ENCODE peak calls at places on chromosomes 16 and 17, in six cellular contexts. E is tibial nerve, R is neural progenitor cell, H is H1, N is ovary, O is uterus. F is an unnamed sample. For H3K4me1, the result is how much of the 10 kb centered on the place peaks cover.

GRCh38 chr17:49016775-49017463 is 19.7 kb downstream of the IGF2BP1 start:
- DNase-seq in O (peak), R (no peak), E (no peak), H (peak), N (no peak), F (peak)

GRCh38 chr17:68570531-68570930 is 30.6 kb downstream of the FAM20A start:
- DNase-seq in O (no peak), N (no peak), H (no peak), E (no peak), R (no peak), F (no peak)

GRCh38 chr17:75475851-75476250 is 19.4 kb downstream of the TMEM94 start:
- DNase-seq in O (no peak), E (no peak), R (no peak), H (no peak), N (peak), F (no peak)

GRCh38 chr16:67939507-67940435 is 3.1 kb upstream of the PSMB10 start:
- DNase-seq in R (no peak), N (peak), E (peak), H (no peak), O (no peak), F (no peak)

GRCh38 chr17:35241520-35241919 is 1.4 kb upstream of the SLFN5 start:
- DNase-seq in H (no peak), R (no peak), E (no peak), O (no peak), N (no peak), F (no peak)

GRCh38 chr16:84574191-84574590 is 43.7 kb downstream of the COTL1 start:
- DNase-seq in H (no peak), O (no peak), R (no peak), E (no peak), N (no peak), F (no peak)

GRCh38 chr16:75152635-75153034 is 4.3 kb downstream of the ZFP1 start:
- DNase-seq in O (no peak), R (no peak), N (no peak), E (no peak), H (no peak), F (no peak)

GRCh38 chr16:85945424-85945751 is 46.4 kb downstream of the IRF8 start:
- DNase-seq in N (no peak), R (no peak), O (no peak), H (no peak), E (no peak), F (no peak)

GRCh38 chr16:5336898-5337297 is 239.3 kb upstream of the EEF2KMT start:
- DNase-seq in O (no peak), N (no peak), E (no peak), R (peak), H (no peak), F (no peak)

GRCh38 chr16:54706406-54706805 is 224.3 kb upstream of the IRX5 start:
- DNase-seq in R (no peak), H (no peak), O (no peak), E (no peak), N (no peak), F (no peak)
- TF ChIP-seq CTCF in R (no peak), H (no peak), O (no peak), E (no peak), N (no peak), F (no peak)

DNA sequence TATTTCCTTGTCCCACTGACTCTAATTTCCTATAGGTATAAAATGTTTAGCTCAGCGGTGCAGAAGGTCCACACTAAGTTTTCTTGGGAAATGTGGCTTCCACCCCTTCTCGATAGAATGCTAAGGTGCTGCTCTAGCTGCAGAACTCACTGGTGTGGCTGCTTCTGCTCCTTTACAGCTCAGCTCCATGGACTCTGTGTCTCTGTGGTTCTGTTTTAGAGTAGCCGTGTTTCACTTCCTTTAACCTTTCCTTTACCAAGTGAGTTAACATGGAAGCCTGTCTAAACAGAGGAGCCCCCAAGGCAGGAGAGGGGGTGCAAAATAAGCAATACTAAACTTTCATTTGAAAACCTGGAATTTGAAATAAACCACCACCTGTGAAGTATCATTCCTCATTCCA is 65.3 kb downstream of the SPECC1 start:
- DNase-seq in E (no peak), H (no peak), R (no peak), O (no peak), N (no peak), F (no peak)
- H3K4me3 ChIP-seq in E (peak), H (no peak), R (no peak), O (no peak), N (no peak), F (no peak)

GRCh38 chr16:57534881-57535658 is 1.3 kb downstream of the CCDC102A start:
- DNase-seq in H (peak), N (peak), O (peak), R (no peak), E (no peak), F (no peak)
- H3K4me1 ChIP-seq in H (under half), N (under half), O (under half), R (under half), E (half or more), F (under half)

GRCh38 chr16:11871193-11871592 is 19.9 kb upstream of the RSL1D1 start:
- DNase-seq in N (no peak), E (peak), R (peak), O (no peak), H (no peak), F (peak)
- TF ChIP-seq CTCF in N (no peak), E (no peak), R (peak), O (no peak), H (peak), F (peak)

GRCh38 chr16:2519711-2520080 is 475 bp upstream of the AMDHD2 start:
- DNase-seq in H (no peak), N (peak), R (no peak), E (no peak), O (no peak), F (no peak)
- H3K4me3 ChIP-seq in H (no peak), N (peak), R (peak), E (peak), O (peak), F (peak)

GRCh38 chr17:38354466-38354865 is 2.8 kb downstream of the SOCS7 start:
- DNase-seq in R (no peak), N (no peak), E (no peak), O (no peak), H (no peak), F (no peak)

GRCh38 chr17:38351412-38352222 is at the start of gene SOCS7:
- DNase-seq in O (peak), N (peak), H (peak), E (peak), R (peak), F (peak)

GRCh38 chr17:38352245-38353083 is 820 bp downstream of the SOCS7 start:
- DNase-seq in H (peak), R (peak), N (peak), O (peak), E (no peak), F (peak)

GRCh38 chr17:38353668-38354067 is 2.0 kb downstream of the SOCS7 start:
- DNase-seq in O (no peak), N (no peak), H (no peak), R (no peak), E (no peak), F (no peak)

GRCh38 chr17:38353084-38353604 is 1.5 kb downstream of the SOCS7 start:
- DNase-seq in O (no peak), E (no peak), H (no peak), R (no peak), N (no peak), F (no peak)
- H3K4me1 ChIP-seq in O (under half), E (half or more), H (under half), R (under half), N (under half), F (under half)

GRCh38 chr17:42005128-42005527 is 12.1 kb downstream of the DNAJC7 start:
- DNase-seq in R (no peak), O (no peak), N (no peak), H (no peak), E (no peak), F (no peak)

GRCh38 chr17:42010898-42011516 is 6.2 kb downstream of the DNAJC7 start:
- DNase-seq in E (no peak), H (no peak), O (no peak), R (peak), N (no peak), F (peak)

GRCh38 chr17:42009170-42009569 is 8.1 kb downstream of the DNAJC7 start:
- DNase-seq in H (no peak), N (no peak), R (peak), E (no peak), O (no peak), F (no peak)
- TF ChIP-seq CTCF in H (peak), N (no peak), R (peak), E (peak), O (no peak), F (no peak)

GRCh38 chr16:50501251-50501650 is 46.9 kb upstream of the NKD1 start:
- DNase-seq in E (no peak), N (no peak), O (no peak), H (no peak), R (no peak), F (no peak)

GRCh38 chr16:50498756-50499155 is 49.4 kb upstream of the NKD1 start:
- DNase-seq in H (no peak), R (no peak), O (no peak), E (no peak), N (no peak), F (no peak)

GRCh38 chr16:50500171-50500874 is 47.9 kb upstream of the NKD1 start:
- DNase-seq in R (no peak), E (no peak), H (no peak), N (no peak), O (no peak), F (no peak)

GRCh38 chr16:50497592-50497991 is 50.6 kb upstream of the NKD1 start:
- DNase-seq in H (no peak), R (no peak), N (no peak), O (no peak), E (no peak), F (no peak)

GRCh38 chr16:50499254-50499653 is 48.9 kb upstream of the NKD1 start:
- DNase-seq in N (no peak), O (no peak), R (no peak), E (no peak), H (no peak), F (no peak)
- H3K4me3 ChIP-seq in N (no peak), O (no peak), R (no peak), E (no peak), H (no peak), F (no peak)

GRCh38 chr17:27751166-27751565 is 49.2 kb downstream of the NOS2 start:
- DNase-seq in R (no peak), E (no peak), N (no peak), O (no peak), H (peak), F (no peak)

GRCh38 chr17:27755706-27756466 is 44.4 kb downstream of the NOS2 start:
- DNase-seq in O (no peak), R (no peak), E (no peak), H (no peak), N (no peak), F (no peak)

GRCh38 chr17:27748360-27748825 is 51.9 kb downstream of the NOS2 start:
- DNase-seq in R (no peak), N (no peak), H (no peak), E (no peak), O (no peak), F (no peak)

GRCh38 chr17:27754549-27754948 is 45.8 kb downstream of the NOS2 start:
- DNase-seq in N (no peak), H (no peak), O (no peak), E (no peak), R (no peak), F (no peak)

DNA sequence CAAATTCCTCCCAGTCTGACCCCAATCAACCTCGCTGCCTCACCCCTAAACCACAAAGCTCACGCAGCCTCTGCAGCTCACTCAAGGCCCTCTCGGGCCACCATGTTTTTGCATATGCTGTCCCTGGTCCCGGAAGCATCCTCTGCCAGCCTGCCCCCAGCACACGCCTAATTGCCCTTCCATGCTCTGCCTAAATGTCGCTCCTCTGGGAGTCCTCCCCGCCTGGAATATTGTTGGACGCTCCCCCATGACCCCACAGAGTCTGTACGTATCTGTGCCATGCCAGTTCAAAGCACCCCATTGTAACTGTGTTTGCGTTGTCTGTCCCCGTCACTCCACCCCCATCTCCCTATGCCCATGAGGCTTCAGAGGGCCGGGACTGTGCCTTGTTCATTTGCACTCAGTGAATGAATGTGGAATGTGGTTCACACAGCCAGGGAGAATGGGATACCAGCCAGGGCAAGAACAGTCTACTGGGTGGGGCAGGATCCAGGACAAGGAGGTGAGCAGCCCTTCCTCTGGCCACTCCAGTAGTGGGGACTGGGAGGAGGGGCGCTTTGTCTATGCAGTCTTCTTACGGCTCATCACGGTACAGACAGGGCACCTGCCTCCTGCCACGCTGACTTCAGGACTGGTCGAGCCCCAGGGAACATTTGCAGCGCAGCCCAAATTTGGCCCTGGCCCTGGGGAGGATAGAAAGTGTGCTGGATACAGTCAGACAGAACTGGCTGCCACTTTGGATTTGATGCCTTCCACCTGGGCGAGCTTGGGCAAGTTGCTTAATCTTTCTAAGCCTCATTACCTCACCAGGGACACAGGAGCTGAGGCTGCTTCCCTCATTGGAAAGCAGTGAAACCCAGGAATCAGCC is 48.5 kb downstream of the NOS2 start:
- DNase-seq in E (no peak), N (no peak), H (peak), O (no peak), R (no peak), F (no peak)
- H3K4me1 ChIP-seq in E (under half), N (under half), H (under half), O (under half), R (under half), F (under half)